ENCODE peak calls at places on chromosome 17, in nine cellular contexts. E is suprapubic skin, W is keratinocyte, H is NB4, U is hepatocyte, O is stomach, R is pancreas, Z is choroid plexus epithelial cell, S is body of pancreas. Q is an unnamed sample.

GRCh38 chr17:57285681-57286080 is 29.4 kb downstream of the MSI2 start:
- DNase-seq in E (no peak), W (no peak), H (no peak), U (no peak), O (no peak), R (no peak), Z (no peak), S (no peak), Q (no peak)

GRCh38 chr17:21200590-21201301 is 13.2 kb downstream of the TMEM11 start:
- DNase-seq in E (no peak), W (no peak), H (no peak), U (no peak), O (no peak), R (no peak), Z (no peak), S (no peak), Q (no peak)

GRCh38 chr17:27038676-27039075 is 255.2 kb upstream of the WSB1 start:
- DNase-seq in E (no peak), W (no peak), H (peak; percentile 72), U (no peak), O (no peak), R (no peak), Z (no peak), S (no peak), Q (no peak)

GRCh38 chr17:65254166-65254565 is 117.0 kb downstream of the RGS9 start:
- DNase-seq in E (no peak), W (no peak), H (no peak), U (peak; percentile 30), O (no peak), R (no peak), Z (peak; percentile 18), S (no peak), Q (no peak)

GRCh38 chr17:15493031-15493750 is 25.8 kb upstream of the CDRT4 start:
- DNase-seq in E (no peak), W (no peak), H (no peak), U (no peak), O (no peak), R (no peak), Z (no peak), S (no peak), Q (no peak)

GRCh38 chr17:74089869-74090464 is 113.5 kb upstream of the RPL38 start:
- DNase-seq in E (no peak), W (peak; percentile 35), H (peak; percentile 75), U (peak; percentile 55), O (peak; percentile 52), R (peak; percentile 65), Z (peak; percentile 66), S (peak; percentile 14), Q (peak; percentile 78)

GRCh38 chr17:42414782-42415409 is 8.2 kb downstream of the CAVIN1 start:
- DNase-seq in E (no peak), W (no peak), H (peak; percentile 50), U (no peak), O (no peak), R (no peak), Z (no peak), S (no peak), Q (peak; percentile 49)

GRCh38 chr17:2336215-2337151 is at the start of gene TSR1:
- DNase-seq in E (peak; percentile 93), W (peak; percentile 40), H (peak; percentile 91), U (peak; percentile 96), O (peak; percentile 92), R (peak; percentile 91), Z (peak; percentile 93), S (peak; percentile 89), Q (peak; percentile 93)

GRCh38 chr17:71632328-71632727 is 488.5 kb upstream of the SOX9 start:
- DNase-seq in E (no peak), W (peak; percentile 26), H (no peak), U (no peak), O (no peak), R (no peak), Z (peak; percentile 36), S (no peak), Q (no peak)

GRCh38 chr17:55520402-55520801 is 9.2 kb upstream of the SMIM36 start:
- DNase-seq in E (no peak), W (no peak), H (no peak), U (no peak), O (no peak), R (no peak), Z (no peak), S (no peak), Q (no peak)

GRCh38 chr17:348692-349425 is 3.7 kb downstream of the RPH3AL start:
- DNase-seq in E (peak; percentile 72), W (peak; percentile 48), H (no peak), U (no peak), O (peak; percentile 85), R (peak; percentile 66), Z (peak; percentile 14), S (peak; percentile 82), Q (no peak)

GRCh38 chr17:1122681-1123396 is 56.9 kb downstream of the ABR start:
- DNase-seq in E (peak; percentile 89), W (no peak), H (peak; percentile 57), U (peak; percentile 84), O (peak; percentile 93), R (peak; percentile 95), Z (peak; percentile 69), S (peak; percentile 86), Q (peak; percentile 78)

GRCh38 chr17:45228985-45229517 is 7.4 kb downstream of the FMNL1 start:
- DNase-seq in E (peak; percentile 94), W (no peak), H (peak; percentile 98), U (peak; percentile 79), O (peak; percentile 70), R (no peak), Z (peak; percentile 95), S (peak; percentile 50), Q (peak; percentile 94)

GRCh38 chr17:7237761-7238417 is 1.4 kb downstream of the PHF23 start:
- DNase-seq in E (peak; percentile 90), W (no peak), H (peak; percentile 81), U (peak; percentile 92), O (peak; percentile 85), R (peak; percentile 92), Z (peak; percentile 75), S (peak; percentile 76), Q (peak; percentile 85)

GRCh38 chr17:78528541-78528940 is 48.7 kb downstream of the DNAH17 start:
- DNase-seq in E (no peak), W (no peak), H (no peak), U (no peak), O (no peak), R (peak; percentile 52), Z (no peak), S (no peak), Q (no peak)

GRCh38 chr17:78527345-78527744 is 49.9 kb downstream of the DNAH17 start:
- DNase-seq in E (no peak), W (no peak), H (no peak), U (no peak), O (no peak), R (peak; percentile 2), Z (no peak), S (no peak), Q (no peak)

GRCh38 chr17:78524870-78525510 is 52.2 kb downstream of the DNAH17 start:
- DNase-seq in E (no peak), W (no peak), H (no peak), U (no peak), O (no peak), R (peak; percentile 48), Z (no peak), S (no peak), Q (no peak)

GRCh38 chr17:78525511-78526160 is 51.6 kb downstream of the DNAH17 start:
- DNase-seq in E (no peak), W (no peak), H (no peak), U (no peak), O (no peak), R (peak; percentile 45), Z (no peak), S (no peak), Q (no peak)

GRCh38 chr17:78526231-78527025 is 50.8 kb downstream of the DNAH17 start:
- DNase-seq in E (no peak), W (no peak), H (no peak), U (no peak), O (peak; percentile 30), R (peak; percentile 43), Z (no peak), S (no peak), Q (no peak)
- H3K4me3 ChIP-seq in E (no peak overlapping the region), W (no peak overlapping the region), H (no peak overlapping the region), U (no peak overlapping the region), O (no peak overlapping the region), R (no peak overlapping the region), Z (no peak overlapping the region), S (no peak overlapping the region), Q (no peak overlapping the region)

GRCh38 chr17:8800656-8801055 is 1.5 kb upstream of the MFSD6L start:
- DNase-seq in E (no peak), W (no peak), H (no peak), U (no peak), O (no peak), R (no peak), Z (no peak), S (no peak), Q (peak; percentile 1)

GRCh38 chr17:8801135-8801840 is 2.1 kb upstream of the MFSD6L start:
- DNase-seq in E (no peak), W (no peak), H (no peak), U (no peak), O (no peak), R (no peak), Z (no peak), S (no peak), Q (no peak)

GRCh38 chr17:8807070-8807550 is 7.9 kb upstream of the MFSD6L start:
- DNase-seq in E (no peak), W (no peak), H (peak; percentile 72), U (no peak), O (no peak), R (no peak), Z (no peak), S (no peak), Q (peak; percentile 96)

GRCh38 chr17:8806206-8807069 is 7.3 kb upstream of the MFSD6L start:
- DNase-seq in E (no peak), W (no peak), H (no peak), U (no peak), O (no peak), R (no peak), Z (no peak), S (no peak), Q (peak; percentile 53)

GRCh38 chr17:8803531-8804416 is 4.6 kb upstream of the MFSD6L start:
- DNase-seq in E (no peak), W (no peak), H (peak; percentile 11), U (no peak), O (no peak), R (no peak), Z (no peak), S (no peak), Q (peak; percentile 14)
- TF ChIP-seq CTCF in E (no peak), W (no peak), H (no peak), U (peak; percentile 14), O (no peak), R (no peak), Z (no peak), S (no peak), Q (no peak)

GRCh38 chr17:50634915-50635719 is 436 bp downstream of the ABCC3 start:
- DNase-seq in E (no peak), W (no peak), H (no peak), U (no peak), O (no peak), R (peak; percentile 72), Z (no peak), S (peak; percentile 31), Q (no peak)
- H3K4me3 ChIP-seq in E (peak overlapping the region; percentile 56), W (peak overlapping the region; percentile 90), H (no peak overlapping the region), U (peak overlapping the region; percentile 61), O (peak overlapping the region; percentile 51), R (peak overlapping the region; percentile 81), Z (peak overlapping the region; percentile 41), S (peak overlapping the region; percentile 37), Q (peak overlapping the region; percentile 42)

DNA sequence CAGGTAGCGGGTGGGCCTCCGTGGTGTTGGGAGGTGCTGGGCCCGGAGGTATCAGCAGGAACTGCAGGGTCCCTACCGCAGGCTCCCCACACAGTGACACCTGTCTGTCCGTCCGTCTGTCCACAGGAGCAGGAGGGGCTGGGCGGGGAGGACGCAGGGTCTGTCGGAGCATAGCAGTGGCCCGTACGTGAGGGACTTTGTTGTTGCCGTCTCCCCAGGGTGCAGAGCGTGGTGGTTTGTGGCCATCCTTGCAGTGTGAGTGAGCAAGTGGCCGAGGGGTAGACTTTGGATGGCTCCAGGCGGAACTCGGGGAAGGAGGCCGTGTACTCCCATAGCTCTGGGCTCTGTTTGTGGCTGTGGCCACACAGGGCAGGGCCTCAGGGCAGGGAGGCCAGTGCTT is 40.8 kb upstream of the ZNF750 start:
- DNase-seq in E (no peak), W (no peak), H (no peak), U (no peak), O (no peak), R (peak; percentile 41), Z (no peak), S (no peak), Q (no peak)
- TF ChIP-seq CTCF in E (no peak), W (no peak), H (no peak), U (no peak), O (no peak), R (no peak), Z (no peak), S (no peak), Q (no peak)

Q was measured in GM12865.